ENCODE peak calls at places on chromosomes 6 and 20, in eight cellular contexts. R is suprapubic skin; F is GM12864; M is tibial nerve; O is left lung; W is CD4-positive, alpha-beta memory T cell; T is AG09309; Z is Caco-2. S is an unnamed sample.

GRCh38 chr6:170358496-170358895 is 51.9 kb downstream of the FAM120B start:
- DNase-seq in W (no peak), Z (no peak), F (no peak), O (no peak), R (no peak), T (no peak), M (no peak), S (no peak)

GRCh38 chr20:9515761-9516657 is 1.6 kb downstream of the LAMP5 start:
- DNase-seq in T (no peak), R (no peak), W (no peak), F (no peak), O (peak), Z (no peak), M (no peak), S (no peak)

GRCh38 chr6:112839525-112839961 is 492.4 kb downstream of the RFPL4B start:
- DNase-seq in O (no peak), F (no peak), R (no peak), M (no peak), Z (no peak), T (peak), W (no peak), S (peak)

GRCh38 chr6:2993755-2994317 is 5.9 kb upstream of the NQO2 start:
- DNase-seq in W (no peak), F (no peak), Z (no peak), M (no peak), T (no peak), O (no peak), R (no peak), S (no peak)

GRCh38 chr20:2801459-2801728 is 967 bp upstream of the CPXM1 start:
- DNase-seq in O (no peak), Z (no peak), R (no peak), T (no peak), W (no peak), M (no peak), F (no peak), S (no peak)

GRCh38 chr6:114785235-114786127 is 442.7 kb upstream of the HS3ST5 start:
- DNase-seq in R (no peak), F (no peak), W (no peak), Z (no peak), T (no peak), M (no peak), O (no peak), S (peak)

GRCh38 chr6:24524801-24525200 is 30.0 kb downstream of the ALDH5A1 start:
- DNase-seq in O (no peak), Z (peak), R (no peak), F (peak), T (peak), W (no peak), M (no peak), S (peak)

GRCh38 chr20:370151-370600 is 10.4 kb upstream of the TRIB3 start:
- DNase-seq in R (no peak), Z (peak), F (no peak), T (no peak), M (no peak), W (no peak), O (no peak), S (no peak)

GRCh38 chr6:147643341-147644200 is 135.1 kb downstream of the SAMD5 start:
- DNase-seq in M (no peak), Z (no peak), W (no peak), T (no peak), F (no peak), O (no peak), R (no peak), S (no peak)

GRCh38 chr6:128659878-128660622 is 139.7 kb upstream of the PTPRK start:
- DNase-seq in W (no peak), Z (no peak), T (no peak), M (no peak), F (no peak), O (no peak), R (no peak), S (no peak)

GRCh38 chr6:98946266-98946817 is 1.4 kb downstream of the FBXL4 start:
- DNase-seq in F (no peak), Z (no peak), M (no peak), W (no peak), R (no peak), O (no peak), T (no peak), S (peak)

GRCh38 chr6:12419626-12420272 is 129.6 kb downstream of the EDN1 start:
- DNase-seq in F (no peak), O (no peak), W (no peak), M (no peak), Z (no peak), R (no peak), T (no peak), S (no peak)

GRCh38 chr6:163955131-163955530 is 540.6 kb downstream of the QKI start:
- DNase-seq in W (no peak), Z (no peak), O (no peak), R (no peak), F (no peak), M (no peak), T (peak), S (peak)

GRCh38 chr6:119348308-119349040 is 1.1 kb downstream of the MAN1A1 start:
- DNase-seq in M (no peak), R (peak), T (no peak), Z (peak), F (no peak), O (peak), W (peak), S (peak)

GRCh38 chr6:15946701-15947390 is 182.0 kb upstream of the MYLIP start:
- DNase-seq in W (no peak), O (no peak), Z (no peak), T (no peak), F (no peak), M (no peak), R (no peak), S (no peak)

GRCh38 chr6:54690596-54690995 is 156.0 kb upstream of the FAM83B start:
- DNase-seq in O (no peak), R (no peak), M (no peak), F (no peak), Z (no peak), T (no peak), W (no peak), S (no peak)

GRCh38 chr6:47407295-47408281 is 70.0 kb upstream of the CD2AP start:
- DNase-seq in O (no peak), F (no peak), Z (no peak), W (no peak), R (no peak), T (peak), M (no peak), S (no peak)

GRCh38 chr6:158059108-158059507 is 77.4 kb downstream of the SYNJ2 start:
- DNase-seq in M (no peak), W (no peak), R (no peak), O (no peak), T (no peak), Z (no peak), F (no peak), S (no peak)

GRCh38 chr6:158056804-158057203 is 75.1 kb downstream of the SYNJ2 start:
- DNase-seq in O (no peak), Z (no peak), T (no peak), F (no peak), W (no peak), M (no peak), R (peak), S (no peak)

GRCh38 chr6:158058156-158058723 is 76.6 kb downstream of the SYNJ2 start:
- DNase-seq in R (peak), O (no peak), T (no peak), Z (no peak), F (no peak), W (no peak), M (no peak), S (no peak)

GRCh38 chr6:158056355-158056754 is 74.7 kb downstream of the SYNJ2 start:
- DNase-seq in T (no peak), Z (no peak), W (no peak), O (no peak), R (peak), F (no peak), M (no peak), S (no peak)

GRCh38 chr6:158057213-158057987 is 75.7 kb downstream of the SYNJ2 start:
- DNase-seq in Z (no peak), O (no peak), F (no peak), W (no peak), T (peak), R (peak), M (no peak), S (peak)
- H3K4me3 ChIP-seq in Z (no peak), O (no peak), F (no peak), W (no peak), T (no peak), R (no peak), M (no peak), S (no peak)

GRCh38 chr20:36491901-36492617 is 49.3 kb upstream of the MYL9 start:
- DNase-seq in M (no peak), O (no peak), F (no peak), W (peak), R (peak), T (no peak), Z (no peak), S (peak)

GRCh38 chr20:36490191-36490590 is 51.1 kb upstream of the MYL9 start:
- DNase-seq in O (no peak), F (no peak), T (no peak), R (peak), Z (no peak), M (no peak), W (no peak), S (no peak)

GRCh38 chr20:36496707-36497669 is 44.3 kb upstream of the MYL9 start:
- DNase-seq in T (no peak), W (no peak), O (no peak), F (no peak), R (peak), Z (no peak), M (no peak), S (no peak)

GRCh38 chr20:36493013-36493800 is 48.1 kb upstream of the MYL9 start:
- DNase-seq in R (peak), F (no peak), T (no peak), Z (peak), O (no peak), W (no peak), M (no peak), S (no peak)

DNA sequence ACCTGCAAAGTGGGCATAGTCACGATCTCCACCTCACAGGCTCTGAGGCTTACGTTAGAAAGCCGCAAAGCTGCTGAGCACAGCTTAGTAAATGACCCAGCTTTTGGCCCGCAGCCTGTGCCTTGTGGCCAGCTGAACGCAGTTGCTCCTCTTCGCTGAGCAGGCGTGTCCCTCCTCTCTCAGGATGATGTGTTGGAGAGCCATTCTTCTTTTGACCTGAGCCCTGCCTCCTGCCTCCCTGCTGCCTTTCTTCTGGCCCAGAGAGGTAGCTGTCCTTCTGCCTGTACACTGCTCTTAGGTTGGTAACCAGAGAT is 47.6 kb upstream of the MYL9 start:
- DNase-seq in M (peak), W (no peak), O (no peak), F (no peak), T (peak), Z (no peak), R (peak), S (peak)
- H3K4me3 ChIP-seq in M (no peak), W (no peak), O (no peak), F (no peak), T (no peak), Z (no peak), R (no peak), S (no peak)

DNA sequence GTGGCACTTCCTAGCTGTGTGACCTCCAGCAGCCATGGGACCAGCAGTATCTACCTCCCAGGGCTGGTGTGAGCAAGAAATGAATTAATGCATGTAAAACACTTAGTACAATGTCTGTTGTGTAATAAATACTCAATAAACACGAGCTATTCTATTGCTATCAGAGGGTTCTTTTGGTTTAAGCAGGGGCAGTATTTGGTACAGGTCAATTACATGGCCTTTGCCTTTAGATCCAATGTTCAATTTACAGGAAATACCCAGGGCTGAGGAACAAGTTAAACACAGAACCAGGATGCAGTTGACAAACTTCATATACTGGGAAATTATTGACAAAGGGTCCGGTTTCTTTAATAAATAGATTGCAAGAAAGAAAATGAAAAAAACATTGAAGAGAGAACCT is 2.9 kb downstream of the TGM2 start:
- DNase-seq in T (no peak), R (no peak), O (no peak), W (no peak), M (no peak), Z (no peak), F (no peak), S (no peak)
- H3K4me3 ChIP-seq in T (no peak), R (no peak), O (no peak), W (no peak), M (no peak), Z (no peak), F (no peak), S (no peak)

GRCh38 chr6:138569970-138570715 is 70.8 kb upstream of the NHSL1 start:
- DNase-seq in Z (no peak), R (no peak), T (no peak), W (no peak), F (no peak), O (no peak), M (no peak), S (peak)

GRCh38 chr6:138572200-138572875 is 73.0 kb upstream of the NHSL1 start:
- DNase-seq in R (no peak), O (peak), T (peak), W (no peak), M (peak), F (no peak), Z (peak), S (peak)

GRCh38 chr6:138570716-138571020 is 71.4 kb upstream of the NHSL1 start:
- DNase-seq in M (no peak), W (no peak), O (no peak), T (no peak), Z (no peak), F (no peak), R (no peak), S (peak)

GRCh38 chr6:138571585-138572199 is 72.4 kb upstream of the NHSL1 start:
- DNase-seq in R (no peak), F (no peak), Z (no peak), W (no peak), T (no peak), M (no peak), O (no peak), S (peak)

DNA sequence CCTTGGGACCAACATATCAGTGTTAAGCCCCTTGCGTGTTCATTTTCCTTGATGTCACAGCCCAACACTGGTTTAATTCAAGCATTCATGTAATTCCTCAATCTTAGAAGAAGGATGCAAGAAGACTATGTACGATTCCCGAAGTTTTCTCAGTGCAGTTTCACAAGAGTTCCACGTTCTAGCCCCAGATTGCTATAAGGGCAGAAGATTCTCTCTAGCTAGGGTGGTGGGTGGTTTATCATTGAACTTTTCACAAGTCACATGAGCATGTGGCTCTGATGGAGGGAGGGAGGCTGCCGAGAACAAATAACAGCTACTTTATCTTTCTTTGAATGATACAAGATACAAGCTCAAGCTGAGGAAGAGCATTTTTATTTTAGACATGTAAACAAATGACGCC is 71.9 kb upstream of the NHSL1 start:
- DNase-seq in Z (no peak), O (no peak), W (no peak), R (no peak), F (no peak), M (no peak), T (no peak), S (peak)
- H3K4me3 ChIP-seq in Z (peak), O (peak), W (no peak), R (peak), F (no peak), M (peak), T (no peak), S (peak)

GRCh38 chr20:62707981-62708521 is 585 bp upstream of the NTSR1 start:
- DNase-seq in O (peak), W (no peak), F (no peak), M (no peak), R (no peak), Z (peak), T (no peak), S (no peak)
- H3K4me3 ChIP-seq in O (no peak), W (no peak), F (no peak), M (no peak), R (peak), Z (no peak), T (no peak), S (no peak)

GRCh38 chr6:53031281-53031680 is 33.9 kb upstream of the FBXO9 start:
- DNase-seq in Z (no peak), O (no peak), W (no peak), M (no peak), R (no peak), T (no peak), F (no peak), S (no peak)

GRCh38 chr6:53029761-53030160 is 34.7 kb upstream of the GSTA4 start:
- DNase-seq in M (no peak), W (no peak), F (no peak), R (no peak), Z (no peak), T (no peak), O (no peak), S (no peak)

GRCh38 chr6:53027131-53027718 is 32.1 kb upstream of the GSTA4 start:
- DNase-seq in W (no peak), Z (no peak), M (no peak), O (no peak), F (no peak), R (no peak), T (no peak), S (no peak)

GRCh38 chr6:53026526-53026925 is 31.4 kb upstream of the GSTA4 start:
- DNase-seq in T (no peak), Z (no peak), R (no peak), M (no peak), W (no peak), F (no peak), O (no peak), S (no peak)

GRCh38 chr6:53029262-53029661 is 34.2 kb upstream of the GSTA4 start:
- DNase-seq in W (no peak), Z (no peak), O (no peak), F (no peak), R (no peak), M (no peak), T (no peak), S (no peak)
- H3K4me3 ChIP-seq in W (no peak), Z (no peak), O (no peak), F (no peak), R (no peak), M (no peak), T (no peak), S (no peak)

DNA sequence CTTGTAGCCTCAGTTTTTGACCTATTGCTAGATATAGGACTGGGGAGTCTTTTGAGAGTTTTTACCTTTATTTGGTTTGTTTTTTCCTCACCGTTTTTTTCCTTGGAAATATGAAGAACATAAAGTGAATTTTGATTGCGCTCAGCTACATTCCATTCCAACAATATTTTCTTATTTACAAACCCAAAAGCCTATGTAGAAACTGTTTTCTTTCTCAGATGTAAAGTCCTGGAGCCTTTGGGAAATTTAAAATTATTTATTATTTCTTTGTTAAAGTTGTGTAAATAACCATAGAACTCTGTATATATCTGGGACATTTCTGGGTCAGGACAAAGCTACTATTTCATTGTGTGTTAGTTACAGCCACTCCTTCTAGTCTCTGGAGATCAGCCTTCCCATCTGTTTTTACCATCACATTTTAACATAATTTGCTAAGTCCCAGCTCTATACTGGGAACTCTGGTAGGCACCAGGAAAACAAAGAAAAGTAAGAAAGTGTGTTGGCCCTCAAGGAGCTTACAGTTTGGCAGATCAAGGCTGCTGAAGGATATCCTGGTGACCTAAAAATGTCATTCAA is 68.8 kb downstream of the JAG1 start:
- DNase-seq in R (no peak), Z (no peak), T (no peak), W (no peak), O (no peak), F (no peak), M (no peak), S (no peak)
- H3K4me3 ChIP-seq in R (no peak), Z (no peak), T (no peak), W (no peak), O (no peak), F (no peak), M (no peak), S (no peak)